ENCODE peak calls at places on chromosomes 16 and 17, in seven cellular contexts. I is heart left ventricle, U is uterus, M is body of pancreas, E is fibroblast of pulmonary artery, J is mucosa of descending colon, B is astrocyte of the spinal cord. A is an unnamed sample.
A peak's percentile ranks its signal among the peaks of the same experiment; 100 is the strongest.

GRCh38 chr16:56314244-56314850 is 111.0 kb downstream of the AMFR start:
- DNase-seq in I (no peak), U (no peak), M (no peak), E (no peak), J (no peak), B (no peak), A (no peak)

GRCh38 chr17:6072611-6073010 is 2.4 kb downstream of the WSCD1 start:
- DNase-seq in I (no peak), U (no peak), M (no peak), E (no peak), J (no peak), B (no peak), A (no peak)

GRCh38 chr17:83067718-83068261 is 11.6 kb upstream of the METRNL start:
- DNase-seq in I (peak; percentile 12), U (no peak), M (no peak), E (no peak), J (peak; percentile 54), B (no peak), A (no peak)

GRCh38 chr17:47188266-47188665 is 829 bp downstream of the CDC27 start:
- DNase-seq in I (no peak), U (no peak), M (no peak), E (peak; percentile 59), J (no peak), B (peak; percentile 59), A (no peak)

GRCh38 chr16:61887903-61888302 is 148.3 kb downstream of the CDH8 start:
- DNase-seq in I (no peak), U (no peak), M (no peak), E (peak; percentile 61), J (no peak), B (peak; percentile 54), A (peak; percentile 2)

GRCh38 chr17:50429793-50430192 is 3.8 kb downstream of the ACSF2 start:
- DNase-seq in I (no peak), U (no peak), M (no peak), E (no peak), J (no peak), B (no peak), A (no peak)

GRCh38 chr17:29590979-29591736 is 1.7 kb upstream of the GIT1 start:
- DNase-seq in I (peak; percentile 53), U (peak; percentile 77), M (peak; percentile 53), E (peak; percentile 49), J (peak; percentile 75), B (no peak), A (no peak)

GRCh38 chr17:44315760-44316731 is 7.6 kb downstream of the RUNDC3A start:
- DNase-seq in I (no peak), U (no peak), M (no peak), E (no peak), J (no peak), B (no peak), A (no peak)

GRCh38 chr17:44970136-44970737 is 2.1 kb upstream of the C1QL1 start:
- DNase-seq in I (peak; percentile 44), U (peak; percentile 44), M (peak; percentile 22), E (no peak), J (no peak), B (peak; percentile 9), A (no peak)

GRCh38 chr16:53304334-53304733 is 129.9 kb upstream of the RBL2 start:
- DNase-seq in I (no peak), U (no peak), M (no peak), E (no peak), J (no peak), B (no peak), A (no peak)

GRCh38 chr17:40666366-40666765 is 1.4 kb upstream of the KRT222 start:
- DNase-seq in I (no peak), U (no peak), M (no peak), E (no peak), J (no peak), B (no peak), A (no peak)

GRCh38 chr16:89201467-89202377 is 1.4 kb upstream of the SLC22A31 start:
- DNase-seq in I (peak; percentile 42), U (peak; percentile 34), M (peak; percentile 94), E (peak; percentile 71), J (peak; percentile 89), B (peak; percentile 47), A (no peak)

GRCh38 chr17:68603663-68604062 is 2.5 kb upstream of the FAM20A start:
- DNase-seq in I (no peak), U (no peak), M (no peak), E (no peak), J (no peak), B (no peak), A (no peak)

GRCh38 chr17:148757-149156 is 11.4 kb downstream of the SCGB1C2 start:
- DNase-seq in I (peak; percentile 8), U (no peak), M (no peak), E (no peak), J (peak; percentile 16), B (no peak), A (no peak)

GRCh38 chr16:31472559-31473203 is 729 bp downstream of the TGFB1I1 start:
- DNase-seq in I (peak; percentile 90), U (peak; percentile 97), M (peak; percentile 81), E (peak; percentile 96), J (peak; percentile 92), B (peak; percentile 95), A (peak; percentile 70)

GRCh38 chr17:8941520-8941919 is 24.0 kb downstream of the PIK3R5 start:
- DNase-seq in I (no peak), U (no peak), M (no peak), E (no peak), J (peak; percentile 83), B (no peak), A (no peak)

GRCh38 chr17:81348097-81349055 is 46.9 kb upstream of the BAHCC1 start:
- DNase-seq in I (no peak), U (no peak), M (peak; percentile 93), E (no peak), J (peak; percentile 82), B (no peak), A (no peak)

GRCh38 chr17:43457362-43457692 is 26.4 kb upstream of the DHX8 start:
- DNase-seq in I (no peak), U (no peak), M (no peak), E (no peak), J (no peak), B (no peak), A (no peak)

GRCh38 chr16:29877266-29877961 is 14.4 kb upstream of the CDIPT start:
- DNase-seq in I (no peak), U (no peak), M (no peak), E (peak; percentile 36), J (peak; percentile 52), B (no peak), A (no peak)

GRCh38 chr16:27304102-27304501 is 9.7 kb upstream of the IL4R start:
- DNase-seq in I (no peak), U (no peak), M (no peak), E (no peak), J (no peak), B (no peak), A (no peak)

GRCh38 chr17:1492249-1493206 is at the start of gene MYO1C:
- DNase-seq in I (no peak), U (peak; percentile 47), M (no peak), E (no peak), J (no peak), B (no peak), A (no peak)

GRCh38 chr16:72317378-72317777 is 145.4 kb upstream of the PMFBP1 start:
- DNase-seq in I (no peak), U (no peak), M (no peak), E (peak; percentile 71), J (no peak), B (peak; percentile 71), A (peak; percentile 58)

GRCh38 chr17:82962163-82962720 is 117.2 kb upstream of the METRNL start:
- DNase-seq in I (no peak), U (no peak), M (no peak), E (no peak), J (peak; percentile 48), B (peak; percentile 12), A (peak; percentile 17)

GRCh38 chr17:55561316-55561972 is 50.2 kb upstream of the SMIM36 start:
- DNase-seq in I (no peak), U (no peak), M (no peak), E (no peak), J (no peak), B (no peak), A (no peak)

GRCh38 chr17:55555772-55556171 is 44.5 kb upstream of the SMIM36 start:
- DNase-seq in I (no peak), U (no peak), M (no peak), E (no peak), J (no peak), B (no peak), A (no peak)
- TF ChIP-seq CTCF in I (no peak), U (no peak), M (no peak), E (no peak), J (no peak), B (no peak), A (no peak)

GRCh38 chr16:57374067-57374534 is 1.8 kb downstream of the CX3CL1 start:
- DNase-seq in I (no peak), U (peak; percentile 54), M (no peak), E (peak; percentile 66), J (peak; percentile 19), B (no peak), A (no peak)
- H3K4me3 ChIP-seq in I (peak overlapping the region; percentile 62), U (peak overlapping the region; percentile 38), M (no peak overlapping the region), E (no peak overlapping the region), J (no peak overlapping the region), B (no peak overlapping the region), A (no peak overlapping the region)

GRCh38 chr17:59508999-59509398 is 56.4 kb upstream of the DHX40 start:
- DNase-seq in I (no peak), U (no peak), M (no peak), E (no peak), J (no peak), B (no peak), A (no peak)
- TF ChIP-seq CTCF in I (no peak), U (no peak), M (no peak), E (no peak), J (no peak), B (no peak), A (no peak)

GRCh38 chr17:72916991-72917390 is 175.5 kb downstream of the SLC39A11 start:
- DNase-seq in I (no peak), U (no peak), M (no peak), E (peak; percentile 39), J (no peak), B (no peak), A (no peak)

GRCh38 chr17:72924181-72924580 is 168.3 kb downstream of the SLC39A11 start:
- DNase-seq in I (no peak), U (no peak), M (no peak), E (no peak), J (no peak), B (no peak), A (no peak)

GRCh38 chr17:72922223-72922622 is 170.3 kb downstream of the SLC39A11 start:
- DNase-seq in I (no peak), U (no peak), M (no peak), E (no peak), J (no peak), B (no peak), A (no peak)

GRCh38 chr17:72915631-72916081 is 176.8 kb downstream of the SLC39A11 start:
- DNase-seq in I (no peak), U (no peak), M (no peak), E (no peak), J (no peak), B (no peak), A (no peak)

GRCh38 chr17:72920513-72920912 is 172.0 kb downstream of the SLC39A11 start:
- DNase-seq in I (no peak), U (no peak), M (no peak), E (no peak), J (no peak), B (no peak), A (no peak)
- H3K4me3 ChIP-seq in I (no peak overlapping the region), U (no peak overlapping the region), M (no peak overlapping the region), E (no peak overlapping the region), J (no peak overlapping the region), B (no peak overlapping the region), A (no peak overlapping the region)

GRCh38 chr17:73643012-73643845 is 1.0 kb downstream of the SDK2 start:
- DNase-seq in I (peak; percentile 41), U (no peak), M (no peak), E (no peak), J (no peak), B (no peak), A (no peak)
- TF ChIP-seq CTCF in I (peak; percentile 49), U (no peak), M (no peak), E (no peak), J (no peak), B (peak; percentile 13), A (no peak)

A was measured in AG09309.